ENCODE peak calls at places on chromosomes 13 and 19, in ten cellular contexts. One of them, this sample, is unnamed.

GRCh38 chr13:76812206-76812882 is 73.9 kb downstream of the KCTD12 start:
- DNase-seq in dorsolateral prefrontal cortex: no peak
- DNase-seq in AG09309: peak
- DNase-seq in SJSA1: no peak
- DNase-seq in LoVo: no peak
- DNase-seq in stimulated activated CD8-positive, alpha-beta memory T cell treated with anti-CD3 and anti-CD28 coated beads, Interleukin-4, amount 100 ng/mL, for 4 hours: no peak
- DNase-seq in neural crest cell: no peak
- DNase-seq in BJ: peak
- DNase-seq in AG04450: no peak
- DNase-seq in psoas muscle: peak
- DNase-seq in this sample: no peak

GRCh38 chr19:16429066-16429758 is 42.6 kb downstream of the EPS15L1 start:
- DNase-seq in psoas muscle: peak
- DNase-seq in SJSA1: no peak
- DNase-seq in AG09309: no peak
- DNase-seq in dorsolateral prefrontal cortex: peak
- DNase-seq in neural crest cell: no peak
- DNase-seq in LoVo: no peak
- DNase-seq in BJ: no peak
- DNase-seq in AG04450: no peak
- DNase-seq in stimulated activated CD8-positive, alpha-beta memory T cell treated with anti-CD3 and anti-CD28 coated beads, Interleukin-4, amount 100 ng/mL, for 4 hours: no peak
- DNase-seq in this sample: no peak

GRCh38 chr13:99577934-99578917 is 77.0 kb downstream of the TM9SF2 start:
- DNase-seq in AG09309: no peak
- DNase-seq in BJ: no peak
- DNase-seq in AG04450: no peak
- DNase-seq in SJSA1: peak
- DNase-seq in psoas muscle: no peak
- DNase-seq in neural crest cell: peak
- DNase-seq in LoVo: no peak
- DNase-seq in dorsolateral prefrontal cortex: no peak
- DNase-seq in stimulated activated CD8-positive, alpha-beta memory T cell treated with anti-CD3 and anti-CD28 coated beads, Interleukin-4, amount 100 ng/mL, for 4 hours: no peak
- DNase-seq in this sample: no peak

GRCh38 chr13:108621421-108621820 is 8.0 kb upstream of the MYO16 start:
- DNase-seq in SJSA1: no peak
- DNase-seq in dorsolateral prefrontal cortex: no peak
- DNase-seq in AG09309: no peak
- DNase-seq in psoas muscle: no peak
- DNase-seq in LoVo: no peak
- DNase-seq in AG04450: no peak
- DNase-seq in BJ: no peak
- DNase-seq in stimulated activated CD8-positive, alpha-beta memory T cell treated with anti-CD3 and anti-CD28 coated beads, Interleukin-4, amount 100 ng/mL, for 4 hours: no peak
- DNase-seq in neural crest cell: no peak
- DNase-seq in this sample: peak

GRCh38 chr13:80363890-80364503 is 23.1 kb upstream of the SPRY2 start:
- DNase-seq in LoVo: peak
- DNase-seq in BJ: no peak
- DNase-seq in AG04450: no peak
- DNase-seq in dorsolateral prefrontal cortex: no peak
- DNase-seq in neural crest cell: no peak
- DNase-seq in stimulated activated CD8-positive, alpha-beta memory T cell treated with anti-CD3 and anti-CD28 coated beads, Interleukin-4, amount 100 ng/mL, for 4 hours: no peak
- DNase-seq in AG09309: no peak
- DNase-seq in psoas muscle: no peak
- DNase-seq in SJSA1: peak
- DNase-seq in this sample: no peak

GRCh38 chr19:38290631-38291147 is 13.4 kb upstream of the C19orf33 start:
- DNase-seq in SJSA1: peak
- DNase-seq in AG09309: peak
- DNase-seq in psoas muscle: no peak
- DNase-seq in dorsolateral prefrontal cortex: peak
- DNase-seq in AG04450: peak
- DNase-seq in BJ: peak
- DNase-seq in LoVo: no peak
- DNase-seq in neural crest cell: no peak
- DNase-seq in stimulated activated CD8-positive, alpha-beta memory T cell treated with anti-CD3 and anti-CD28 coated beads, Interleukin-4, amount 100 ng/mL, for 4 hours: no peak
- DNase-seq in this sample: no peak

GRCh38 chr13:84651288-84651687 is 769.0 kb upstream of the SLITRK1 start:
- DNase-seq in dorsolateral prefrontal cortex: no peak
- DNase-seq in BJ: no peak
- DNase-seq in SJSA1: peak
- DNase-seq in LoVo: no peak
- DNase-seq in stimulated activated CD8-positive, alpha-beta memory T cell treated with anti-CD3 and anti-CD28 coated beads, Interleukin-4, amount 100 ng/mL, for 4 hours: no peak
- DNase-seq in psoas muscle: no peak
- DNase-seq in AG09309: no peak
- DNase-seq in neural crest cell: no peak
- DNase-seq in AG04450: peak
- DNase-seq in this sample: no peak

GRCh38 chr13:80604094-80604493 is 263.2 kb upstream of the SPRY2 start:
- DNase-seq in dorsolateral prefrontal cortex: no peak
- DNase-seq in AG04450: no peak
- DNase-seq in SJSA1: no peak
- DNase-seq in psoas muscle: no peak
- DNase-seq in neural crest cell: no peak
- DNase-seq in AG09309: no peak
- DNase-seq in BJ: no peak
- DNase-seq in LoVo: no peak
- DNase-seq in stimulated activated CD8-positive, alpha-beta memory T cell treated with anti-CD3 and anti-CD28 coated beads, Interleukin-4, amount 100 ng/mL, for 4 hours: no peak
- DNase-seq in this sample: no peak

GRCh38 chr19:56266060-56266459 is 6.5 kb upstream of the EDDM13 start:
- DNase-seq in LoVo: no peak
- DNase-seq in AG04450: no peak
- DNase-seq in AG09309: no peak
- DNase-seq in BJ: no peak
- DNase-seq in psoas muscle: no peak
- DNase-seq in dorsolateral prefrontal cortex: no peak
- DNase-seq in SJSA1: no peak
- DNase-seq in neural crest cell: no peak
- DNase-seq in stimulated activated CD8-positive, alpha-beta memory T cell treated with anti-CD3 and anti-CD28 coated beads, Interleukin-4, amount 100 ng/mL, for 4 hours: no peak
- DNase-seq in this sample: no peak

GRCh38 chr13:28716511-28716910 is 2.3 kb downstream of the SLC46A3 start:
- DNase-seq in psoas muscle: no peak
- DNase-seq in stimulated activated CD8-positive, alpha-beta memory T cell treated with anti-CD3 and anti-CD28 coated beads, Interleukin-4, amount 100 ng/mL, for 4 hours: no peak
- DNase-seq in dorsolateral prefrontal cortex: no peak
- DNase-seq in AG04450: no peak
- DNase-seq in SJSA1: peak
- DNase-seq in AG09309: peak
- DNase-seq in BJ: peak
- DNase-seq in LoVo: peak
- DNase-seq in neural crest cell: no peak
- DNase-seq in this sample: no peak